ENCODE peak calls at places on chromosomes 6 and 20, in six cellular contexts. One of them, this sample, is unnamed.

GRCh38 chr6:169780571-169781091 is 29.2 kb downstream of the ERMARD start:
- DNase-seq in fibroblast of the aortic adventitia: no peak
- DNase-seq in osteoblast: no peak
- DNase-seq in nephron progenitor cell: no peak
- DNase-seq in left ventricle myocardium superior: no peak
- DNase-seq in fibroblast of lung: peak; percentile 71
- DNase-seq in this sample: no peak

GRCh38 chr6:149457316-149457884 is 27.4 kb downstream of the ZC3H12D start:
- DNase-seq in fibroblast of the aortic adventitia: no peak
- DNase-seq in osteoblast: no peak
- DNase-seq in nephron progenitor cell: no peak
- DNase-seq in left ventricle myocardium superior: peak; percentile 70
- DNase-seq in fibroblast of lung: no peak
- DNase-seq in this sample: no peak

GRCh38 chr6:132687306-132687705 is 26.5 kb downstream of the VNN1 start:
- DNase-seq in fibroblast of the aortic adventitia: peak; percentile 7
- DNase-seq in osteoblast: peak; percentile 23
- DNase-seq in nephron progenitor cell: no peak
- DNase-seq in left ventricle myocardium superior: no peak
- DNase-seq in fibroblast of lung: peak; percentile 59
- DNase-seq in this sample: no peak

GRCh38 chr20:41058007-41058673 is 29.5 kb downstream of the TOP1 start:
- DNase-seq in fibroblast of the aortic adventitia: peak; percentile 68
- DNase-seq in osteoblast: peak; percentile 57
- DNase-seq in nephron progenitor cell: no peak
- DNase-seq in left ventricle myocardium superior: no peak
- DNase-seq in fibroblast of lung: peak; percentile 90
- DNase-seq in this sample: no peak

GRCh38 chr6:144346719-144347446 is 61.7 kb downstream of the UTRN start:
- DNase-seq in fibroblast of the aortic adventitia: peak; percentile 56
- DNase-seq in osteoblast: peak; percentile 87
- DNase-seq in nephron progenitor cell: no peak
- DNase-seq in left ventricle myocardium superior: no peak
- DNase-seq in fibroblast of lung: peak; percentile 87
- DNase-seq in this sample: no peak

GRCh38 chr20:43731469-43731868 is 4.7 kb upstream of the GTSF1L start:
- DNase-seq in fibroblast of the aortic adventitia: peak; percentile 73
- DNase-seq in osteoblast: no peak
- DNase-seq in nephron progenitor cell: no peak
- DNase-seq in left ventricle myocardium superior: no peak
- DNase-seq in fibroblast of lung: peak; percentile 81
- DNase-seq in this sample: no peak

GRCh38 chr6:90484903-90485302 is 102.0 kb downstream of the MAP3K7 start:
- DNase-seq in fibroblast of the aortic adventitia: no peak
- DNase-seq in osteoblast: no peak
- DNase-seq in nephron progenitor cell: no peak
- DNase-seq in left ventricle myocardium superior: no peak
- DNase-seq in fibroblast of lung: no peak
- DNase-seq in this sample: peak; percentile 67

GRCh38 chr20:54343073-54343472 is 132.3 kb upstream of the DOK5 start:
- DNase-seq in fibroblast of the aortic adventitia: no peak
- DNase-seq in osteoblast: no peak
- DNase-seq in nephron progenitor cell: no peak
- DNase-seq in left ventricle myocardium superior: no peak
- DNase-seq in fibroblast of lung: no peak
- DNase-seq in this sample: no peak

GRCh38 chr6:97123112-97123511 is 159.9 kb downstream of the MMS22L start:
- DNase-seq in fibroblast of the aortic adventitia: no peak
- DNase-seq in osteoblast: no peak
- DNase-seq in nephron progenitor cell: no peak
- DNase-seq in left ventricle myocardium superior: no peak
- DNase-seq in fibroblast of lung: no peak
- DNase-seq in this sample: no peak

GRCh38 chr6:20918868-20919267 is 384.6 kb downstream of the CDKAL1 start:
- DNase-seq in fibroblast of the aortic adventitia: no peak
- DNase-seq in osteoblast: no peak
- DNase-seq in nephron progenitor cell: no peak
- DNase-seq in left ventricle myocardium superior: no peak
- DNase-seq in fibroblast of lung: peak; percentile 43
- DNase-seq in this sample: no peak

GRCh38 chr6:6655805-6656251 is 67.3 kb downstream of the LY86 start:
- DNase-seq in fibroblast of the aortic adventitia: no peak
- DNase-seq in osteoblast: no peak
- DNase-seq in nephron progenitor cell: no peak
- DNase-seq in left ventricle myocardium superior: no peak
- DNase-seq in fibroblast of lung: no peak
- DNase-seq in this sample: no peak

GRCh38 chr20:59736366-59736765 is 132.0 kb downstream of the PHACTR3 start:
- DNase-seq in fibroblast of the aortic adventitia: no peak
- DNase-seq in osteoblast: no peak
- DNase-seq in nephron progenitor cell: no peak
- DNase-seq in left ventricle myocardium superior: no peak
- DNase-seq in fibroblast of lung: no peak
- DNase-seq in this sample: no peak

GRCh38 chr6:29845405-29846006 is 17.9 kb downstream of the HLA-G start:
- DNase-seq in fibroblast of the aortic adventitia: no peak
- DNase-seq in osteoblast: no peak
- DNase-seq in nephron progenitor cell: no peak
- DNase-seq in left ventricle myocardium superior: no peak
- DNase-seq in fibroblast of lung: no peak
- DNase-seq in this sample: no peak

GRCh38 chr20:49846206-49846807 is 33.7 kb downstream of the SLC9A8 start:
- DNase-seq in fibroblast of the aortic adventitia: peak; percentile 74
- DNase-seq in osteoblast: peak; percentile 76
- DNase-seq in nephron progenitor cell: peak; percentile 37
- DNase-seq in left ventricle myocardium superior: no peak
- DNase-seq in fibroblast of lung: peak; percentile 23
- DNase-seq in this sample: no peak

GRCh38 chr6:110055387-110055735 is 77.2 kb downstream of the GPR6 start:
- DNase-seq in fibroblast of the aortic adventitia: no peak
- DNase-seq in osteoblast: no peak
- DNase-seq in nephron progenitor cell: no peak
- DNase-seq in left ventricle myocardium superior: no peak
- DNase-seq in fibroblast of lung: no peak
- DNase-seq in this sample: no peak

GRCh38 chr6:29965873-29966601 is 23.7 kb downstream of the HLA-A start:
- DNase-seq in fibroblast of the aortic adventitia: peak; percentile 51
- DNase-seq in osteoblast: no peak
- DNase-seq in nephron progenitor cell: no peak
- DNase-seq in left ventricle myocardium superior: peak; percentile 88
- DNase-seq in fibroblast of lung: peak; percentile 45
- DNase-seq in this sample: peak; percentile 51

GRCh38 chr6:139519571-139520031 is 145.2 kb upstream of the CITED2 start:
- DNase-seq in fibroblast of the aortic adventitia: peak; percentile 72
- DNase-seq in osteoblast: peak; percentile 74
- DNase-seq in nephron progenitor cell: no peak
- DNase-seq in left ventricle myocardium superior: no peak
- DNase-seq in fibroblast of lung: peak; percentile 71
- DNase-seq in this sample: no peak

GRCh38 chr6:26122402-26122792 is 35.2 kb downstream of the HFE start:
- DNase-seq in fibroblast of the aortic adventitia: no peak
- DNase-seq in osteoblast: no peak
- DNase-seq in nephron progenitor cell: no peak
- DNase-seq in left ventricle myocardium superior: no peak
- DNase-seq in fibroblast of lung: peak; percentile 43
- DNase-seq in this sample: no peak

GRCh38 chr6:97215157-97215769 is 67.8 kb downstream of the MMS22L start:
- DNase-seq in fibroblast of the aortic adventitia: peak; percentile 74
- DNase-seq in osteoblast: peak; percentile 11
- DNase-seq in nephron progenitor cell: peak; percentile 24
- DNase-seq in left ventricle myocardium superior: no peak
- DNase-seq in fibroblast of lung: peak; percentile 77
- DNase-seq in this sample: peak; percentile 52

GRCh38 chr6:125957391-125957693 is 772 bp downstream of the HINT3 start:
- DNase-seq in fibroblast of the aortic adventitia: no peak
- DNase-seq in osteoblast: no peak
- DNase-seq in nephron progenitor cell: no peak
- DNase-seq in left ventricle myocardium superior: no peak
- DNase-seq in fibroblast of lung: no peak
- DNase-seq in this sample: no peak